ENCODE peak calls at places on chromosomes 11 and 22, in seven cellular contexts. Z is thoracic aorta, A is A549, L is AG04449, I is astrocyte of the spinal cord, P is retinal pigment epithelial cell, W is uterus. T is an unnamed sample.

GRCh38 chr11:92423133-92423532 is 198.5 kb downstream of the FAT3 start:
- DNase-seq in Z (no peak), A (no peak), L (no peak), I (no peak), P (no peak), W (no peak), T (no peak)

GRCh38 chr11:102929966-102930365 is 25.6 kb downstream of the MMP13 start:
- DNase-seq in Z (no peak), A (no peak), L (no peak), I (no peak), P (no peak), W (no peak), T (peak; percentile 92)

GRCh38 chr22:18031670-18032454 is 7.5 kb upstream of the MICAL3 start:
- DNase-seq in Z (no peak), A (peak; percentile 48), L (peak; percentile 92), I (peak; percentile 93), P (peak; percentile 69), W (peak; percentile 66), T (peak; percentile 88)

GRCh38 chr11:69480547-69481392 is 693 bp upstream of the LINC01488 start:
- DNase-seq in Z (no peak), A (peak; percentile 35), L (no peak), I (peak; percentile 41), P (no peak), W (no peak), T (no peak)

GRCh38 chr22:27032121-27032761 is 374.9 kb downstream of the MIAT start:
- DNase-seq in Z (peak; percentile 11), A (no peak), L (no peak), I (peak; percentile 17), P (no peak), W (peak; percentile 34), T (no peak)

GRCh38 chr11:126133902-126134301 is 71.2 kb upstream of the CDON start:
- DNase-seq in Z (no peak), A (no peak), L (no peak), I (no peak), P (no peak), W (no peak), T (no peak)

GRCh38 chr11:17157773-17158172 is 50.0 kb downstream of the PIK3C2A start:
- DNase-seq in Z (no peak), A (no peak), L (no peak), I (no peak), P (no peak), W (no peak), T (no peak)

GRCh38 chr11:42054351-42054750 is 594.9 kb upstream of the LRRC4C start:
- DNase-seq in Z (no peak), A (no peak), L (no peak), I (no peak), P (no peak), W (no peak), T (no peak)

GRCh38 chr11:2579315-2580060 is 120.3 kb downstream of the KCNQ1OT1 start:
- DNase-seq in Z (no peak), A (no peak), L (no peak), I (no peak), P (no peak), W (peak; percentile 15), T (no peak)

GRCh38 chr22:49956418-49956770 is 4.2 kb upstream of the PIM3 start:
- DNase-seq in Z (no peak), A (no peak), L (no peak), I (no peak), P (no peak), W (no peak), T (no peak)

GRCh38 chr11:71164186-71164585 is 88.2 kb downstream of the SHANK2 start:
- DNase-seq in Z (no peak), A (no peak), L (no peak), I (no peak), P (no peak), W (no peak), T (no peak)

GRCh38 chr22:50612168-50612714 is 11.6 kb downstream of the MAPK8IP2 start:
- DNase-seq in Z (no peak), A (no peak), L (no peak), I (no peak), P (no peak), W (no peak), T (no peak)

GRCh38 chr11:32852142-32852541 is 22.4 kb downstream of the PRRG4 start:
- DNase-seq in Z (no peak), A (no peak), L (no peak), I (peak; percentile 47), P (peak; percentile 69), W (no peak), T (no peak)

GRCh38 chr11:125976156-125976555 is 30.3 kb downstream of the VSIG10L2 start:
- DNase-seq in Z (no peak), A (no peak), L (no peak), I (no peak), P (no peak), W (no peak), T (no peak)

GRCh38 chr22:42725606-42726355 is 5.1 kb upstream of the A4GALT start:
- DNase-seq in Z (no peak), A (no peak), L (no peak), I (no peak), P (no peak), W (no peak), T (no peak)

GRCh38 chr22:35549338-35549737 is 8.7 kb downstream of the RASD2 start:
- DNase-seq in Z (no peak), A (no peak), L (no peak), I (no peak), P (peak; percentile 49), W (no peak), T (no peak)

GRCh38 chr11:62611705-62612365 is 740 bp downstream of the EML3 start:
- DNase-seq in Z (no peak), A (peak; percentile 36), L (no peak), I (peak; percentile 72), P (no peak), W (peak; percentile 74), T (no peak)

GRCh38 chr11:23988381-23989006 is 508.4 kb upstream of the LUZP2 start:
- DNase-seq in Z (no peak), A (no peak), L (peak; percentile 59), I (peak; percentile 86), P (no peak), W (no peak), T (no peak)

GRCh38 chr22:44003776-44004460 is 20.2 kb upstream of the PARVB start:
- DNase-seq in Z (no peak), A (no peak), L (no peak), I (no peak), P (no peak), W (no peak), T (no peak)

GRCh38 chr11:7903940-7904339 is 27.1 kb downstream of the OR10A6 start:
- DNase-seq in Z (no peak), A (no peak), L (no peak), I (no peak), P (no peak), W (no peak), T (no peak)

GRCh38 chr11:7906481-7906880 is 24.6 kb downstream of the OR10A6 start:
- DNase-seq in Z (no peak), A (no peak), L (no peak), I (no peak), P (no peak), W (no peak), T (no peak)

GRCh38 chr11:7905549-7905948 is 25.5 kb downstream of the OR10A6 start:
- DNase-seq in Z (no peak), A (no peak), L (no peak), I (no peak), P (no peak), W (no peak), T (no peak)

GRCh38 chr11:7905961-7906429 is 25.1 kb downstream of the OR10A6 start:
- DNase-seq in Z (no peak), A (no peak), L (no peak), I (no peak), P (no peak), W (no peak), T (no peak)

GRCh38 chr11:7904910-7905309 is 26.2 kb downstream of the OR10A6 start:
- DNase-seq in Z (no peak), A (no peak), L (no peak), I (peak; percentile 10), P (peak; percentile 2), W (no peak), T (no peak)
- TF ChIP-seq CTCF in Z (peak; percentile 10), A (no peak), L (peak; percentile 28), I (no peak), P (peak; percentile 38), W (no peak), T (peak; percentile 36)

DNA sequence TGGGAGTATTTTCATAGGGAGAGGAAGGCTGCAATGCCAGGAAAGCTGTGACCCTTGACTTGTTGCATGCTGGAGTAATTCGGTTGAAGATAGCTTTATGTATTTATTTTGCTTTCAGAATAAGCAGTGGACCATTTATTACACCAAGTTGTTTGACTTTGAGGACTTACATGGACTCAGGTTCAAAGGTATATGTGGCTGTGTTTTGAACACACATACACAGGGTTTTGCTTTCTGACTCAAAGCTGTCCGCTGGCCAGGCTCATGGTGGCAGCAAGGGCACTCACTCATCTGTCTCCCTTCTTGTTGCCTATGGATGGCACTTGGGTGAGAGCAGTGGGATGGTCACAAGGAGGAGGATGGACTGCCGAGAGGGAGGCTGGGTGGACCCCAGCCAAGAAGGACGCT is 6.5 kb downstream of the TIMP3 start:
- DNase-seq in Z (no peak), A (no peak), L (no peak), I (no peak), P (no peak), W (no peak), T (no peak)
- H3K4me3 ChIP-seq in Z (no peak overlapping the region), A (no peak overlapping the region), L (no peak overlapping the region), I (no peak overlapping the region), P (peak overlapping the region; percentile 37), W (no peak overlapping the region), T (no peak overlapping the region)

GRCh38 chr11:22666320-22666699 is at the start of gene GAS2:
- DNase-seq in Z (no peak), A (no peak), L (no peak), I (no peak), P (no peak), W (no peak), T (no peak)

GRCh38 chr11:22669368-22669767 is 3.0 kb downstream of the GAS2 start:
- DNase-seq in Z (no peak), A (no peak), L (no peak), I (no peak), P (no peak), W (no peak), T (no peak)

GRCh38 chr11:22670803-22671202 is 4.4 kb downstream of the GAS2 start:
- DNase-seq in Z (no peak), A (no peak), L (no peak), I (no peak), P (no peak), W (no peak), T (no peak)

GRCh38 chr11:22668005-22668796 is 1.8 kb downstream of the GAS2 start:
- DNase-seq in Z (no peak), A (no peak), L (no peak), I (no peak), P (no peak), W (no peak), T (no peak)

GRCh38 chr11:22666700-22667439 is 459 bp downstream of the GAS2 start:
- DNase-seq in Z (no peak), A (no peak), L (no peak), I (peak; percentile 27), P (peak; percentile 7), W (no peak), T (no peak)
- TF ChIP-seq CTCF in Z (no peak), A (no peak), L (no peak), I (no peak), P (peak; percentile 3), W (no peak), T (no peak)

DNA sequence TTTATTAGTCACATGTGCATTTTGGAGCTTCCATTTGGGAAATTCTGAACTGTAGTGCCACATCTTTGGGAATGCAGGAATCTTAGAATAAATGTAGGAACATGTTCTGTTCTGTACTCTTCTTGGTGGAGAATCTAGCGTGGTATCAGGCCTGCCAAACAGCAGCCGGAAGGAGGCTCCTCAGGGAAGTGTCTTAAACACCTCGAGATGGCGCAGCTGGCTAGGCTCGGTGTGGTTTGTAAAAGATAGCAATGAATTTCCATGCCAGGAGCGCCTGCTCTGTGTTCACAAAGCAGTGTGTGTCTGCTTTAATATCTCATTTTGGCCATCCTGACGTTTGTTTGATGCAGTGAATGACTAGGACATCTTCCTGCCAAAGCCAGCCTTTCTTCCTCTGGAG is 145.1 kb downstream of the ATXN10 start:
- DNase-seq in Z (no peak), A (no peak), L (no peak), I (no peak), P (no peak), W (no peak), T (no peak)
- H3K4me3 ChIP-seq in Z (no peak overlapping the region), A (no peak overlapping the region), L (no peak overlapping the region), I (no peak overlapping the region), P (no peak overlapping the region), W (no peak overlapping the region), T (no peak overlapping the region)